ENCODE peak calls at places on chromosomes 11 and 22, in ten cellular contexts. Q, Y, W, D, O, L, S, A, T and G are unnamed samples.
A peak's percentile ranks its signal among the peaks of the same experiment; 100 is the strongest.

GRCh38 chr11:119804698-119805097 is 75.7 kb upstream of the NECTIN1 start:
- DNase-seq in L (no peak), Q (no peak), S (no peak), T (no peak), W (no peak), A (no peak), D (no peak), Y (no peak), O (no peak), G (no peak)

GRCh38 chr22:33512961-33513360 is 407.3 kb downstream of the LARGE1 start:
- DNase-seq in Y (no peak), S (no peak), Q (no peak), A (no peak), L (peak; percentile 22), T (no peak), W (no peak), D (no peak), O (peak; percentile 2), G (no peak)

GRCh38 chr11:128052912-128053641 is 534.3 kb downstream of the ETS1 start:
- DNase-seq in L (peak; percentile 73), O (no peak), S (no peak), T (no peak), D (no peak), Q (no peak), A (no peak), W (peak; percentile 86), Y (no peak), G (no peak)

GRCh38 chr11:86523738-86524602 is 148.4 kb downstream of the ME3 start:
- DNase-seq in O (peak; percentile 77), T (no peak), Y (peak; percentile 100), S (no peak), D (no peak), W (peak; percentile 97), A (no peak), Q (no peak), L (peak; percentile 97), G (no peak)

GRCh38 chr22:37196539-37197450 is 8.7 kb upstream of the C1QTNF6 start:
- DNase-seq in W (peak; percentile 92), L (peak; percentile 74), Y (peak; percentile 90), D (peak; percentile 96), T (no peak), A (peak; percentile 90), Q (no peak), O (no peak), S (peak; percentile 89), G (peak; percentile 19)

GRCh38 chr11:33211588-33211987 is 45.6 kb upstream of the HIPK3 start:
- DNase-seq in D (no peak), Q (no peak), T (no peak), S (no peak), Y (no peak), A (no peak), O (no peak), L (no peak), W (no peak), G (no peak)

GRCh38 chr11:11536650-11537049 is 85.2 kb downstream of the GALNT18 start:
- DNase-seq in O (no peak), Q (no peak), W (no peak), D (no peak), T (no peak), A (no peak), L (no peak), Y (no peak), S (no peak), G (no peak)

GRCh38 chr11:6365659-6366058 is 24.6 kb upstream of the SMPD1 start:
- DNase-seq in L (no peak), W (no peak), A (no peak), T (no peak), D (no peak), Q (no peak), S (no peak), Y (no peak), O (no peak), G (no peak)

GRCh38 chr22:49155039-49155808 is 672.4 kb downstream of the BRD1 start:
- DNase-seq in Y (no peak), O (no peak), Q (no peak), T (no peak), W (no peak), D (peak; percentile 56), A (no peak), S (no peak), L (no peak), G (no peak)

GRCh38 chr11:132982769-132983168 is 549.5 kb downstream of the OPCML start:
- DNase-seq in Q (no peak), S (no peak), A (no peak), Y (no peak), O (no peak), L (no peak), W (no peak), D (no peak), T (no peak), G (no peak)

GRCh38 chr11:765025-765801 is 12.1 kb downstream of the GATD1 start:
- DNase-seq in W (peak; percentile 52), Q (peak; percentile 55), Y (peak; percentile 43), O (no peak), T (no peak), S (no peak), L (peak; percentile 70), D (peak; percentile 84), A (peak; percentile 51), G (peak; percentile 74)

GRCh38 chr22:45638834-45639746 is 32.5 kb upstream of the ATXN10 start:
- DNase-seq in W (peak; percentile 54), D (peak; percentile 90), Q (no peak), O (no peak), L (peak; percentile 84), S (peak; percentile 66), A (peak; percentile 45), T (no peak), Y (peak; percentile 97), G (peak; percentile 81)

GRCh38 chr22:46914481-46914880 is 152.0 kb downstream of the TBC1D22A start:
- DNase-seq in S (no peak), L (no peak), D (no peak), O (no peak), Y (no peak), W (no peak), T (no peak), Q (no peak), A (no peak), G (no peak)

GRCh38 chr11:3860360-3860759 is 4.9 kb downstream of the STIM1 start:
- DNase-seq in Y (no peak), S (no peak), O (no peak), T (no peak), W (no peak), A (no peak), L (no peak), Q (peak; percentile 46), D (no peak), G (no peak)

GRCh38 chr11:111776398-111777093 is 10.4 kb upstream of the PPP2R1B start:
- DNase-seq in S (no peak), O (no peak), Y (no peak), L (no peak), W (no peak), A (no peak), D (no peak), T (no peak), Q (no peak), G (no peak)